ENCODE peak calls at places on chromosomes 16 and 17, in four cellular contexts. U is mucosa of gallbladder, V is A673, Q is NCI-H1694 treated with DMSO at 0.1 percent for 48 hours. O is an unnamed sample.

GRCh38 chr17:61422116-61422799 is 22.6 kb downstream of the TBX2 start:
- DNase-seq in U (no peak), V (no peak), Q (no peak), O (no peak)

GRCh38 chr16:8958344-8958808 is 5.3 kb downstream of the USP7 start:
- DNase-seq in U (no peak), V (no peak), Q (no peak), O (no peak)

GRCh38 chr16:56933266-56933619 is 1.3 kb downstream of the HERPUD1 start:
- DNase-seq in U (no peak), V (no peak), Q (no peak), O (peak; percentile 6)

GRCh38 chr16:23401142-23401541 is 51.8 kb downstream of the COG7 start:
- DNase-seq in U (no peak), V (no peak), Q (no peak), O (no peak)

GRCh38 chr17:10380631-10381408 is 8.0 kb upstream of the MYH13 start:
- DNase-seq in U (no peak), V (peak; percentile 59), Q (no peak), O (no peak)

GRCh38 chr16:49700222-49700927 is 155.5 kb downstream of the ZNF423 start:
- DNase-seq in U (no peak), V (peak; percentile 90), Q (peak; percentile 65), O (peak; percentile 68)

GRCh38 chr16:58384437-58385055 is 7.7 kb upstream of the GINS3 start:
- DNase-seq in U (no peak), V (no peak), Q (no peak), O (no peak)

GRCh38 chr17:19010729-19011505 is 6.4 kb upstream of the FAM83G start:
- DNase-seq in U (peak; percentile 38), V (no peak), Q (no peak), O (no peak)

GRCh38 chr17:37671813-37672544 is 28.7 kb upstream of the DDX52 start:
- DNase-seq in U (no peak), V (no peak), Q (no peak), O (no peak)

GRCh38 chr17:7835818-7836595 is 2.0 kb downstream of the KDM6B start:
- DNase-seq in U (peak; percentile 72), V (peak; percentile 78), Q (peak; percentile 89), O (peak; percentile 61)

GRCh38 chr17:10727192-10727591 is 2.6 kb downstream of the TMEM220 start:
- DNase-seq in U (no peak), V (no peak), Q (no peak), O (no peak)

GRCh38 chr16:29736112-29736511 is 9.7 kb downstream of the C16orf54 start:
- DNase-seq in U (no peak), V (no peak), Q (no peak), O (no peak)

GRCh38 chr17:5508855-5509254 is 22.5 kb downstream of the MIS12 start:
- DNase-seq in U (no peak), V (no peak), Q (no peak), O (no peak)

GRCh38 chr17:75877752-75878173 is 618 bp downstream of the TRIM47 start:
- DNase-seq in U (peak; percentile 74), V (peak; percentile 78), Q (peak; percentile 21), O (no peak)

GRCh38 chr17:77127735-77128361 is 12.9 kb upstream of the SEC14L1 start:
- DNase-seq in U (peak; percentile 70), V (no peak), Q (no peak), O (no peak)

GRCh38 chr16:27286446-27286845 is 17.9 kb upstream of the NSMCE1 start:
- DNase-seq in U (no peak), V (no peak), Q (no peak), O (no peak)

GRCh38 chr16:4404247-4404966 is 12.0 kb downstream of the CORO7 start:
- DNase-seq in U (no peak), V (peak; percentile 71), Q (peak; percentile 51), O (no peak)

GRCh38 chr17:32298721-32299578 is 33.3 kb downstream of the RHBDL3 start:
- DNase-seq in U (no peak), V (peak; percentile 78), Q (peak; percentile 18), O (peak; percentile 86)

GRCh38 chr17:48613862-48614694 is 1.0 kb downstream of the HOXB8 start:
- DNase-seq in U (no peak), V (peak; percentile 72), Q (no peak), O (no peak)

GRCh38 chr17:36602924-36603384 is 1.6 kb downstream of the MRM1 start:
- DNase-seq in U (peak; percentile 38), V (peak; percentile 70), Q (peak; percentile 78), O (peak; percentile 42)

GRCh38 chr17:29559640-29560039 is 7.2 kb downstream of the ABHD15 start:
- DNase-seq in U (no peak), V (no peak), Q (no peak), O (no peak)

GRCh38 chr16:89099905-89100304 is 6.3 kb downstream of the ACSF3 start:
- DNase-seq in U (peak; percentile 50), V (no peak), Q (no peak), O (no peak)

GRCh38 chr17:63488851-63489250 is 12.0 kb downstream of the ACE start:
- DNase-seq in U (no peak), V (no peak), Q (no peak), O (no peak)

GRCh38 chr17:50764860-50765259 is 2.5 kb downstream of the ANKRD40CL start:
- DNase-seq in U (no peak), V (no peak), Q (no peak), O (no peak)

GRCh38 chr16:69937465-69937951 is 13.6 kb upstream of the CLEC18A start:
- DNase-seq in U (no peak), V (peak; percentile 24), Q (peak; percentile 50), O (no peak)

GRCh38 chr16:88545781-88546180 is 24.4 kb upstream of the ZC3H18 start:
- DNase-seq in U (no peak), V (no peak), Q (no peak), O (no peak)

GRCh38 chr16:4615389-4616046 is 830 bp upstream of the UBALD1 start:
- DNase-seq in U (no peak), V (no peak), Q (no peak), O (no peak)